ENCODE peak calls at places on chromosomes 6 and 20, in ten cellular contexts. Q is GM04504; S is GDM1; N is frontal cortex; D is hippocampal formation; R is MV-4-11; G is left kidney; M is left ventricle myocardium superior; A is central memory CD8-positive, alpha-beta T cell; T is HS-27A. P is an unnamed sample.

GRCh38 chr20:25237610-25238318 is 10.1 kb upstream of the PYGB start:
- DNase-seq in N (no peak), Q (peak), T (peak), G (no peak), S (peak), M (no peak), A (no peak), D (peak), R (peak), P (peak)

GRCh38 chr20:47784599-47785320 is 521 bp downstream of the SULF2 start:
- DNase-seq in Q (no peak), M (peak), S (no peak), G (peak), R (no peak), D (no peak), A (no peak), T (no peak), N (no peak), P (peak)

GRCh38 chr20:52958206-52958605 is 14.0 kb upstream of the TSHZ2 start:
- DNase-seq in D (no peak), G (peak), M (no peak), N (no peak), A (no peak), Q (no peak), S (no peak), R (no peak), T (no peak), P (no peak)

GRCh38 chr20:37111926-37112455 is 16.2 kb upstream of the RBL1 start:
- DNase-seq in A (no peak), D (no peak), G (no peak), Q (no peak), N (no peak), R (no peak), M (no peak), S (no peak), T (no peak), P (no peak)

GRCh38 chr6:75143186-75143585 is 62.7 kb downstream of the COL12A1 start:
- DNase-seq in R (no peak), A (no peak), M (no peak), S (no peak), D (no peak), T (no peak), N (no peak), Q (peak), G (no peak), P (no peak)

GRCh38 chr20:57650266-57650665 is 30.0 kb upstream of the ZBP1 start:
- DNase-seq in T (no peak), A (no peak), N (no peak), Q (no peak), R (no peak), M (no peak), D (no peak), S (no peak), G (no peak), P (no peak)

GRCh38 chr6:69791065-69791471 is 5.7 kb downstream of the LMBRD1 start:
- DNase-seq in Q (no peak), D (no peak), S (no peak), M (no peak), R (no peak), G (no peak), A (no peak), N (no peak), T (no peak), P (no peak)

GRCh38 chr6:293185-294174 is 1.2 kb downstream of the DUSP22 start:
- DNase-seq in T (no peak), A (no peak), G (peak), S (no peak), M (peak), Q (no peak), R (no peak), N (peak), D (no peak), P (no peak)

GRCh38 chr6:148997863-148998262 is 251.0 kb downstream of the UST start:
- DNase-seq in T (peak), R (peak), A (no peak), S (no peak), G (peak), N (no peak), M (no peak), Q (peak), D (no peak), P (no peak)

GRCh38 chr6:109347779-109348178 is 34.5 kb downstream of the CD164 start:
- DNase-seq in N (no peak), Q (no peak), T (no peak), S (no peak), A (no peak), R (no peak), G (no peak), D (no peak), M (no peak), P (no peak)

GRCh38 chr6:16251706-16252105 is 13.3 kb downstream of the GMPR start:
- DNase-seq in Q (no peak), D (no peak), R (no peak), G (no peak), T (no peak), N (no peak), A (no peak), M (no peak), S (no peak), P (no peak)

GRCh38 chr6:17632929-17633328 is 32.8 kb downstream of the FAM8A1 start:
- DNase-seq in T (no peak), G (no peak), Q (no peak), S (no peak), M (no peak), N (no peak), R (no peak), A (no peak), D (no peak), P (no peak)

GRCh38 chr6:125658759-125659431 is 90.5 kb upstream of the HEY2 start:
- DNase-seq in N (no peak), R (no peak), D (no peak), M (peak), S (no peak), T (no peak), G (no peak), A (no peak), Q (peak), P (no peak)

GRCh38 chr6:12408752-12409151 is 118.6 kb downstream of the EDN1 start:
- DNase-seq in Q (no peak), G (no peak), S (no peak), T (no peak), N (no peak), A (no peak), R (no peak), M (no peak), D (no peak), P (no peak)

GRCh38 chr6:30743099-30744053 is 889 bp upstream of the FLOT1 start:
- DNase-seq in N (peak), Q (no peak), G (peak), S (no peak), M (peak), R (no peak), A (no peak), D (no peak), T (no peak), P (no peak)